ENCODE peak calls at places on chromosomes 16 and 17, in eight cellular contexts. L, D, B, N, H, T, P and F are unnamed samples.

GRCh38 chr17:66611397-66611796 is 223.5 kb upstream of the CACNG5 start:
- DNase-seq in L (no peak), D (no peak), B (no peak), N (no peak), H (no peak), T (no peak), P (no peak), F (no peak)

GRCh38 chr17:31585280-31585630 is 193.8 kb downstream of the RAB11FIP4 start:
- DNase-seq in L (no peak), D (no peak), B (no peak), N (no peak), H (no peak), T (no peak), P (no peak), F (no peak)

GRCh38 chr17:60864674-60865080 is 187.0 kb downstream of the BCAS3 start:
- DNase-seq in L (no peak), D (no peak), B (no peak), N (no peak), H (no peak), T (no peak), P (no peak), F (no peak)

GRCh38 chr17:382644-383533 is 30.3 kb upstream of the RPH3AL start:
- DNase-seq in L (no peak), D (no peak), B (peak; percentile 40), N (no peak), H (no peak), T (no peak), P (peak; percentile 37), F (no peak)

GRCh38 chr16:57422026-57422944 is 17.7 kb downstream of the CCL17 start:
- DNase-seq in L (peak; percentile 59), D (peak; percentile 74), B (peak; percentile 55), N (no peak), H (no peak), T (peak; percentile 69), P (peak; percentile 39), F (no peak)

GRCh38 chr17:50349241-50349595 is 3.3 kb downstream of the XYLT2 start:
- DNase-seq in L (no peak), D (no peak), B (no peak), N (no peak), H (no peak), T (no peak), P (no peak), F (peak; percentile 24)

GRCh38 chr16:69186642-69187386 is at the start of gene SNTB2:
- DNase-seq in L (peak; percentile 98), D (peak; percentile 97), B (peak; percentile 90), N (peak; percentile 76), H (peak; percentile 57), T (peak; percentile 94), P (peak; percentile 55), F (peak; percentile 97)

GRCh38 chr17:56260421-56260820 is 107.1 kb downstream of the ANKFN1 start:
- DNase-seq in L (no peak), D (no peak), B (no peak), N (no peak), H (no peak), T (no peak), P (no peak), F (no peak)

GRCh38 chr16:20901068-20901440 is 483 bp downstream of the LYRM1 start:
- DNase-seq in L (no peak), D (no peak), B (no peak), N (no peak), H (no peak), T (no peak), P (no peak), F (no peak)

GRCh38 chr17:39231091-39231561 is 5.4 kb upstream of the STAC2 start:
- DNase-seq in L (no peak), D (no peak), B (no peak), N (no peak), H (no peak), T (no peak), P (no peak), F (peak; percentile 82)

GRCh38 chr17:57866319-57866718 is 16.5 kb upstream of the MRPS23 start:
- DNase-seq in L (no peak), D (no peak), B (no peak), N (no peak), H (no peak), T (no peak), P (no peak), F (peak; percentile 56)

GRCh38 chr16:50265716-50266336 is 525 bp upstream of the ADCY7 start:
- DNase-seq in L (peak; percentile 30), D (peak; percentile 53), B (no peak), N (no peak), H (no peak), T (no peak), P (no peak), F (peak; percentile 58)

GRCh38 chr16:73142069-73142880 is 94.3 kb upstream of the ZFHX3 start:
- DNase-seq in L (no peak), D (no peak), B (no peak), N (no peak), H (no peak), T (no peak), P (no peak), F (no peak)
- H3K27ac ChIP-seq in L (no peak overlapping the region), D (no peak overlapping the region), B (no peak overlapping the region), N (no peak overlapping the region), H (no peak overlapping the region), T (no peak overlapping the region), P (no peak overlapping the region), F (no peak overlapping the region)

GRCh38 chr17:63193827-63194226 is 227.8 kb downstream of the TANC2 start:
- DNase-seq in L (no peak), D (no peak), B (no peak), N (no peak), H (no peak), T (peak; percentile 25), P (no peak), F (no peak)

GRCh38 chr17:63191610-63192009 is 225.6 kb downstream of the TANC2 start:
- DNase-seq in L (no peak), D (peak; percentile 68), B (no peak), N (no peak), H (no peak), T (no peak), P (no peak), F (no peak)

DNA sequence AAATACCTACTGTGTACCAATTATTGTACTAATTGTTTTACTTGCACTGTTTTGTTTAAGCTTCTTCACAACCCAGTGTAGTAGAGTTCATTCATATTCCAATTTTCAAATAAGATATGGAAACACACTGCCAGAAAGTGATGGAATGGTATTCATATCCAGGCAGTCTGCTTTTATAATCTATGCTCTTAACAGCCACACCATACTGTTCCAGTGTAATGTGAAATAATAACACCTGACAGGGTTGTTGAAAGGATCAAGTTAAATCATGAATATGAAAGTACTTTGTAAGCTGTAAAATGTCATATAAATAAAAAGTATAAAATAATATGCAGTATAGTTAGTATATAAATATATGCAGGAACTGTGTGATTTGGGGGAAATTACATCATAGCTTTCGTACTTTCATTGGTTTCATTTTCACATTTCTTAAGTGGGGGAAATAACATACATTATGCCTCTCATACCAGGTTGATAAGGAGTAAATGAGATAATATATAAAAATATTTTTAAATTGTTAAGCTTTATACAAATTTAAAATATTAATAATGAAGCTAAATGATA is 230.8 kb downstream of the TANC2 start:
- DNase-seq in L (no peak), D (no peak), B (no peak), N (no peak), H (no peak), T (no peak), P (no peak), F (no peak)
- H3K27ac ChIP-seq in L (no peak overlapping the region), D (no peak overlapping the region), B (no peak overlapping the region), N (no peak overlapping the region), H (no peak overlapping the region), T (no peak overlapping the region), P (no peak overlapping the region), F (no peak overlapping the region)

GRCh38 chr16:11683140-11683539 is 14.9 kb downstream of the SNN start:
- DNase-seq in L (no peak), D (no peak), B (no peak), N (no peak), H (no peak), T (no peak), P (no peak), F (no peak)
- H3K27ac ChIP-seq in L (no peak overlapping the region), D (no peak overlapping the region), B (no peak overlapping the region), N (no peak overlapping the region), H (no peak overlapping the region), T (no peak overlapping the region), P (peak overlapping the region; percentile 85), F (no peak overlapping the region)

GRCh38 chr16:79595261-79595660 is 5.3 kb downstream of the MAF start:
- DNase-seq in L (no peak), D (no peak), B (no peak), N (no peak), H (no peak), T (no peak), P (no peak), F (no peak)

GRCh38 chr16:79592150-79592549 is 8.4 kb downstream of the MAF start:
- DNase-seq in L (no peak), D (no peak), B (no peak), N (no peak), H (no peak), T (no peak), P (no peak), F (no peak)

GRCh38 chr16:79593754-79594153 is 6.8 kb downstream of the MAF start:
- DNase-seq in L (no peak), D (no peak), B (no peak), N (no peak), H (no peak), T (no peak), P (no peak), F (no peak)

GRCh38 chr16:79595916-79596450 is 4.6 kb downstream of the MAF start:
- DNase-seq in L (no peak), D (no peak), B (no peak), N (no peak), H (no peak), T (no peak), P (no peak), F (no peak)

GRCh38 chr16:79593074-79593531 is 7.4 kb downstream of the MAF start:
- DNase-seq in L (no peak), D (no peak), B (no peak), N (no peak), H (no peak), T (no peak), P (no peak), F (no peak)
- H3K27ac ChIP-seq in L (peak overlapping the region; percentile 23), D (peak overlapping the region; percentile 73), B (no peak overlapping the region), N (no peak overlapping the region), H (no peak overlapping the region), T (no peak overlapping the region), P (no peak overlapping the region), F (peak overlapping the region; percentile 23)